ENCODE peak calls at places on chromosomes 12 and 14, in six cellular contexts. D is IMR-90, H is mesendoderm, Q is neuronal stem cell, J is H9, Y is H1. F is an unnamed sample.

GRCh38 chr12:32120419-32120818 is 13.8 kb downstream of the BICD1 start:
- DNase-seq in D (peak), H (peak), Q (no peak), J (peak), Y (no peak), F (no peak)

GRCh38 chr12:69136931-69137613 is 102.3 kb upstream of the CPSF6 start:
- DNase-seq in D (no peak), H (no peak), Q (no peak), J (no peak), Y (no peak), F (no peak)

GRCh38 chr14:58747181-58747580 is 109.4 kb downstream of the DACT1 start:
- DNase-seq in D (peak), H (no peak), Q (no peak), J (no peak), Y (no peak), F (peak)

GRCh38 chr12:117030187-117030896 is 68.9 kb downstream of the TESC start:
- DNase-seq in D (no peak), H (no peak), Q (no peak), J (peak), Y (no peak), F (no peak)

GRCh38 chr12:53995311-53996187 is 4.4 kb upstream of the HOXC9 start:
- DNase-seq in D (no peak), H (no peak), Q (no peak), J (peak), Y (peak), F (peak)

GRCh38 chr12:24921251-24922038 is 27.5 kb downstream of the BCAT1 start:
- DNase-seq in D (peak), H (no peak), Q (no peak), J (no peak), Y (no peak), F (peak)

GRCh38 chr12:65956056-65956738 is 131.9 kb downstream of the HMGA2 start:
- DNase-seq in D (no peak), H (no peak), Q (no peak), J (no peak), Y (no peak), F (peak)

GRCh38 chr14:23294734-23295561 is 7.7 kb downstream of the PPP1R3E start:
- DNase-seq in D (peak), H (peak), Q (peak), J (peak), Y (peak), F (peak)

GRCh38 chr12:52207895-52208294 is 16.1 kb upstream of the KRT80 start:
- DNase-seq in D (peak), H (no peak), Q (no peak), J (no peak), Y (no peak), F (peak)

GRCh38 chr12:116698554-116698953 is 39.3 kb downstream of the SPRING1 start:
- DNase-seq in D (no peak), H (no peak), Q (no peak), J (no peak), Y (no peak), F (no peak)

GRCh38 chr12:32270818-32271710 is 128.3 kb upstream of the FGD4 start:
- DNase-seq in D (peak), H (peak), Q (no peak), J (no peak), Y (no peak), F (peak)

GRCh38 chr14:23816371-23816770 is 137.2 kb upstream of the DHRS4 start:
- DNase-seq in D (no peak), H (no peak), Q (no peak), J (no peak), Y (no peak), F (no peak)

GRCh38 chr12:109612975-109613502 is 39.4 kb downstream of the MVK start:
- DNase-seq in D (peak), H (peak), Q (no peak), J (no peak), Y (no peak), F (peak)

GRCh38 chr14:72738181-72738611 is 155.7 kb downstream of the DPF3 start:
- DNase-seq in D (no peak), H (no peak), Q (no peak), J (peak), Y (peak), F (no peak)

GRCh38 chr12:103844296-103844695 is 3.3 kb upstream of the NT5DC3 start:
- DNase-seq in D (no peak), H (no peak), Q (no peak), J (no peak), Y (no peak), F (no peak)

GRCh38 chr14:41096131-41096530 is 510.5 kb upstream of the LRFN5 start:
- DNase-seq in D (no peak), H (no peak), Q (no peak), J (no peak), Y (no peak), F (no peak)

GRCh38 chr12:131074221-131075083 is 120.7 kb downstream of the ADGRD1 start:
- DNase-seq in D (no peak), H (no peak), Q (no peak), J (peak), Y (no peak), F (no peak)

GRCh38 chr12:32820376-32820931 is 64.8 kb upstream of the YARS2 start:
- DNase-seq in D (no peak), H (no peak), Q (no peak), J (no peak), Y (no peak), F (no peak)

GRCh38 chr12:29589271-29589670 is 91.8 kb upstream of the OVCH1 start:
- DNase-seq in D (peak), H (no peak), Q (no peak), J (no peak), Y (no peak), F (no peak)

GRCh38 chr12:63963863-63964262 is 119.4 kb downstream of the SRGAP1 start:
- DNase-seq in D (no peak), H (no peak), Q (no peak), J (no peak), Y (no peak), F (no peak)

GRCh38 chr14:104735830-104736642 is 12.0 kb downstream of the ADSS1 start:
- DNase-seq in D (peak), H (no peak), Q (no peak), J (no peak), Y (no peak), F (peak)

GRCh38 chr12:47814539-47815170 is 5.0 kb downstream of the HDAC7 start:
- DNase-seq in D (no peak), H (no peak), Q (no peak), J (no peak), Y (no peak), F (no peak)

GRCh38 chr12:47811581-47812484 is 7.9 kb downstream of the HDAC7 start:
- DNase-seq in D (peak), H (no peak), Q (no peak), J (no peak), Y (no peak), F (peak)

GRCh38 chr12:47811070-47811391 is 8.7 kb downstream of the HDAC7 start:
- DNase-seq in D (no peak), H (peak), Q (no peak), J (peak), Y (no peak), F (peak)

GRCh38 chr12:47813491-47814196 is 6.1 kb downstream of the HDAC7 start:
- DNase-seq in D (no peak), H (peak), Q (peak), J (peak), Y (no peak), F (peak)

GRCh38 chr12:47812797-47813490 is 6.8 kb downstream of the HDAC7 start:
- DNase-seq in D (peak), H (peak), Q (peak), J (peak), Y (peak), F (peak)
- H3K4ac ChIP-seq in D (peak), H (peak), Q (no peak), J (no peak), Y (peak), F (peak)

DNA sequence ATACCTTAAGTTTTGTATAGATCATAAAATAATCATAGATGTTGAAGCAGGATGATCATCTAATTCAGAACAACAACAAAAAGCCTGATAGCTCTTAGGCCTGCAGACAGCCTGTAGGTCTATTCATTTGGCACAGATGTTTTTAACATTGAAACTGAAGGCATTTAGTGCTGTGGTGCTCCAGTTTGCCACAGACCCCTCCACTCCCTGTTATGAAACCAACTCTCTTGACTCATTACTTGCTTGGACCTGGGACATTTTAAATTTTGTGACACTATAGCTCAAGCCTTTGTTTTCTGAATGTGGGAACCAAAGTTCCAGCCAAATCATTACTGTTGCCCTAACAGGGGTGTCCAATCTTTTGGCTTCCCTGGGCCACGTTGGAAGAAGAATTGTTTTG is 9.1 kb downstream of the PRKCH start:
- DNase-seq in D (no peak), H (no peak), Q (no peak), J (no peak), Y (no peak), F (no peak)
- H3K4ac ChIP-seq in D (no peak), H (no peak), Q (no peak), J (no peak), Y (no peak), F (no peak)

DNA sequence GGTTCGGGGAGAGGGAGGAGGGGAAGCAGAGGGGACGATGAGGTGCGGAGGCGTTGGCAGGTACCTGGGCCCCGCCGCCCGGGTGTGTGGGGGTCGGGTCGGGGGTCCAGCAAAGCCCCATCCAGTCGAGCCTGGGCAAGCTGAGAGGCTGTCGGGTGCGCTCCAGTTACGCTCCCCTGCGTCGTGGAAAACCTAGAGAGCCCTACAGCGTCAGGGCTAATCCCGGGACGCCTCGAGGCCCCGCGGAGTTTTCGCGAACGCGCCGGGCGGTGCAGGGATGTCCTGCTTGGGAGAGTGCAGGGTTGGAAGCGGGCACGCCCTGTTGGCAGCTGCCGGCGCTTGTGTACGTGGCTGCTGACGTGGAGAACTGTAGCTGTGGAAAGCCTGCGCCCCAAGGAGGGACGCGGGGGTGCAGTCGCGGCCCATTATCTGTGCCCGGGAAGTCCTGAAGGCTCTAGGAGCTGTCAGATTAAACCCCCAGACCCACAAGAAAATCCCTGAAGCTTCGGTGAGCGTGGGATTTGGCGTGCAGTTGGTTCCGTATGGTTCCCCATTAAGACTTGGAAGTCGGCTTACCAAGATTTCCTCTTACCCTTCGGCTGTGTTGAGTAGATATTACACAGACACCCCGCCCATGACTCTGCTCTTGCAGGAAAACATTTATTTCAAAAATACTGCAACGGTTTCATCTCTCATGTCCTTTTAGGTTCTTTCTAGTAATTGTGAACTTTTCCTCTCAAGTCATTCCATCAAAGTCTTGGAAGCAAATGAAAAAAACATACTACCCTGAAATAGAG is 11.3 kb upstream of the SLC38A2 start:
- DNase-seq in D (peak), H (peak), Q (peak), J (no peak), Y (no peak), F (peak)
- H3K4ac ChIP-seq in D (peak), H (peak), Q (peak), J (no peak), Y (peak), F (peak)

GRCh38 chr14:100307215-100308111 is 1.2 kb upstream of the SLC25A29 start:
- DNase-seq in D (peak), H (peak), Q (no peak), J (no peak), Y (peak), F (peak)
- H3K4ac ChIP-seq in D (peak), H (peak), Q (peak), J (no peak), Y (no peak), F (peak)

GRCh38 chr12:101924647-101925046 is 47.3 kb downstream of the DRAM1 start:
- DNase-seq in D (peak), H (peak), Q (no peak), J (no peak), Y (no peak), F (peak)
- H3K4ac ChIP-seq in D (peak), H (no peak), Q (no peak), J (no peak), Y (no peak), F (peak)

GRCh38 chr12:27549801-27550652 is 26.0 kb downstream of the PPFIBP1 start:
- DNase-seq in D (peak), H (peak), Q (no peak), J (peak), Y (no peak), F (peak)
- H3K4ac ChIP-seq in D (peak), H (no peak), Q (no peak), J (no peak), Y (no peak), F (no peak)

F was measured in mesenchymal stem cell.